ENCODE peak calls at places on chromosomes 5 and 9, in ten cellular contexts. P is AG04450, E is heart left ventricle, T is HepG2, M is GM12865, Z is hepatocyte, V is ovary, D is epithelial cell of esophagus, O is thoracic aorta, H is astrocyte of the spinal cord. J is an unnamed sample.

GRCh38 chr5:81140942-81141341 is 92.2 kb upstream of the CKMT2 start:
- DNase-seq in P (peak; percentile 32), E (no peak), T (no peak), M (no peak), Z (peak; percentile 11), V (peak; percentile 17), D (no peak), O (no peak), H (peak; percentile 81), J (peak; percentile 66)

GRCh38 chr9:70285981-70286616 is 27.3 kb downstream of the SMC5 start:
- DNase-seq in P (no peak), E (no peak), T (no peak), M (no peak), Z (no peak), V (no peak), D (no peak), O (no peak), H (no peak), J (no peak)

GRCh38 chr5:136525546-136525945 is 160.2 kb upstream of the TRPC7 start:
- DNase-seq in P (no peak), E (no peak), T (no peak), M (no peak), Z (no peak), V (no peak), D (no peak), O (no peak), H (no peak), J (no peak)

GRCh38 chr5:179342577-179342976 is 2.7 kb downstream of the ADAMTS2 start:
- DNase-seq in P (no peak), E (no peak), T (no peak), M (no peak), Z (no peak), V (no peak), D (no peak), O (no peak), H (no peak), J (peak; percentile 60)

GRCh38 chr9:130069048-130069447 is 15.3 kb downstream of the GPR107 start:
- DNase-seq in P (no peak), E (no peak), T (no peak), M (no peak), Z (no peak), V (no peak), D (no peak), O (no peak), H (no peak), J (no peak)

GRCh38 chr9:138066049-138066448 is 188.5 kb downstream of the CACNA1B start:
- DNase-seq in P (no peak), E (peak; percentile 22), T (no peak), M (no peak), Z (no peak), V (peak; percentile 0), D (no peak), O (no peak), H (no peak), J (no peak)

GRCh38 chr5:140635291-140636257 is 2.6 kb upstream of the CD14 start:
- DNase-seq in P (no peak), E (no peak), T (peak; percentile 63), M (no peak), Z (no peak), V (no peak), D (no peak), O (no peak), H (no peak), J (no peak)

GRCh38 chr5:106454651-106455415 is 1215.9 kb downstream of the EFNA5 start:
- DNase-seq in P (no peak), E (no peak), T (peak; percentile 5), M (peak; percentile 47), Z (peak; percentile 40), V (no peak), D (peak; percentile 95), O (no peak), H (peak; percentile 54), J (peak; percentile 84)

GRCh38 chr5:133397986-133398645 is 214.2 kb downstream of the FSTL4 start:
- DNase-seq in P (no peak), E (no peak), T (no peak), M (no peak), Z (no peak), V (no peak), D (peak; percentile 42), O (no peak), H (no peak), J (no peak)

GRCh38 chr5:161851691-161852299 is 3.9 kb downstream of the GABRA1 start:
- DNase-seq in P (no peak), E (no peak), T (no peak), M (no peak), Z (peak; percentile 5), V (no peak), D (peak; percentile 6), O (no peak), H (peak; percentile 2), J (peak; percentile 5)

GRCh38 chr9:121483049-121483448 is 16.6 kb downstream of the GGTA1 start:
- DNase-seq in P (no peak), E (no peak), T (peak; percentile 67), M (no peak), Z (peak; percentile 25), V (no peak), D (no peak), O (no peak), H (no peak), J (peak; percentile 18)

GRCh38 chr9:90300901-90301688 is 341.5 kb downstream of the DIRAS2 start:
- DNase-seq in P (peak; percentile 70), E (peak; percentile 59), T (no peak), M (no peak), Z (peak; percentile 89), V (no peak), D (peak; percentile 97), O (no peak), H (peak; percentile 96), J (peak; percentile 95)

DNA sequence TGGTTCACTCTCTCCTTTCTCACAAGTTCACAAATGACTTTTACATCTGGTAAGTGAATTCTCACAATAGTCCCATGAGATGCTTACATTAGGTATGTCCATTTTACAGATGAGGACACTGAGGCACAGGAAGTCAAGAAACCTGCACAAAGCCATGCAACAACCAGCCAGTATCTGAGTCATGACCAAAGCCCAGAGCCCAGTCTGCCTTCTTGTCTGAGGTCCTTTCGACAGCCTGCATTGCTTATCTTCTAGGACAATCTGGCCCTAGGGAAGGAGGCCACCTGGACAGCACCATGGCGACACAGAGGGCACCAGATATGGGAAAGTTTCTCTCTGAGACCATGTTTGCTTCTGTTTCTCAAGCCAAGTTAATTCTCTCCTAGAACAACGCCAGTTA is 197.1 kb downstream of the NSG2 start:
- DNase-seq in P (no peak), E (no peak), T (no peak), M (peak; percentile 9), Z (no peak), V (no peak), D (no peak), O (no peak), H (no peak), J (no peak)
- TF ChIP-seq CTCF in P (no peak), E (no peak), T (no peak), M (no peak), Z (no peak), V (no peak), D (no peak), O (no peak), H (no peak), J (no peak)

DNA sequence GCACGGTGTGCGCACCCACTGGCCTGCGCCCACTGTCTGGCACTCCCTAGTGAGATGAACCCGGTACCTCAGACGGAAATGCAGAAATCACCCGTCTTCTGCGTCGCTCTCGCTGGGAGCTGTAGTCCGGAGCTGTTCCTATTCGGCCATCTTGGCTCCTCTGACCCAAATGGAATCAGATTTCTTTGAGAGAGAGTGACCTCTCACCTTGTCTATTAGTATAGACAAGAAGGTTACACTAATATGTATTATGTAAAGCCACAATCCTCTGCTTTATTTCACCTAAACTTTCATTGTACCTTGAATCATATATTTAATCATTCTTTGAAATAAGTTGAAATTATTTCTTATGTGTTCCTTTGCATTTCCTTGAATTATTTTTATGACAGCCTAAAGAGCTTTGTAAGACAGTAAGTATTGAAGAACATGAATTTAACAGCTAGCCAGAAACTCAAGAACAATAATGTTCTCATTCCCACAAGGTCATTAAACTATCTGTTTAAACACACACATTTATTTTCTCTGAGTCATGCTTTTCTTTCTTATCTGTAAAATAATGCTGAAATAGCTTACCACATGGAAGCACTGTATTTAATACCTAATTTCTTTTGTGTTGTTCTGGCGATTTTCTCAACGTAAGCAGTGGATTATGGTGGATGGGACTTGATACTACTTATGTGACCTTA is 91.8 kb upstream of the DMRTA1 start:
- DNase-seq in P (no peak), E (no peak), T (no peak), M (no peak), Z (no peak), V (no peak), D (no peak), O (no peak), H (peak; percentile 32), J (peak; percentile 42)
- H3K4me3 ChIP-seq in P (no peak overlapping the region), E (no peak overlapping the region), T (no peak overlapping the region), M (no peak overlapping the region), Z (no peak overlapping the region), V (no peak overlapping the region), D (no peak overlapping the region), O (no peak overlapping the region), H (no peak overlapping the region), J (no peak overlapping the region)

DNA sequence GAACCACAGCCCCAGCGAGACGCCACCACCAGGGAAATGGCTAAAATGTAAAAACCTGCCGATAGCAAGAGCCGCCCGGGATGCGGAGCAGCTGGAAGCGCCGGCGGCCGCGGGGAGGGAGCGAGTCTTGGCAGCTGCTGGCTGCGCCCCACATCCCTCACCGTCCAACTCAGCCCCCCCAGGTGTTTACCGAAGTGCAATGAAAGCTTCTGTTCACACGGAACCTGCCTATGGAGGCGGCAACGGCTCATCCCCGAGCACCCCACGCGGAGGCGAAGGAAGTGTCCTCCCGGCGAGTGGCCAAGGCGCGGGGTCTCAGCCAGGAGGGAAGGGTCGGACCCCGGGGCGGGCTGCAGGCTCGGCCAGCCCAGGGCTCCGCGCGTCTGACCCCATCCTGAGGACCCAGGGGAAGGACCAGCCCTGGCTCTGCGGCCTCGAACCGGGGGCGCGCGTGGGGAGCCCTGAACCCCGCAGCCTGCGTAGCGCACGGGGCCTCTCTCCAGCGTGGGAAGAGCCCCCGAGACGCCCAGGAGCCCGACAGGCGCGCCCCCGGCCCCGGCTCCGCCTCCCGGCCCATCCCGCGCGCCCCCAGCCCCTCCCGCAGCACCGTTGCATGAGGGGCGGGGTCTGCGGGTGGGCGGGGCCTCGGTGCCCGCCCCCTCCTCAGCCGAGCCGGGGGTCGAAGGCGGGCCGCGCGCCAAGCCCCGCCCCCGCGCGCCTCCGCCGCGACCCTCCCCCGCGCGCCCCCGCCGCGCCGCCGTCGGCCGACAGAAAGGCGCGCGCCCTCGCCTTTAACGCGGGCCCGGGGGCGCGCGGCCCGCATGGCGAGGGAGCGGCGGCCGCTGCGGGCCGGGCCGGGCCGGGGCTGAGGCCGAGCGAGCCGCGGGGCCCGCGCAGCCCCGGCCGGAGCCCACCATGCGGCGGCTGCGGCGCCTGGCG is at the start of gene DIPK1B:
- DNase-seq in P (no peak), E (no peak), T (no peak), M (no peak), Z (peak; percentile 75), V (no peak), D (no peak), O (no peak), H (no peak), J (no peak)
- TF ChIP-seq CTCF in P (no peak), E (no peak), T (no peak), M (no peak), Z (no peak), V (no peak), D (no peak), O (no peak), H (no peak), J (no peak)

DNA sequence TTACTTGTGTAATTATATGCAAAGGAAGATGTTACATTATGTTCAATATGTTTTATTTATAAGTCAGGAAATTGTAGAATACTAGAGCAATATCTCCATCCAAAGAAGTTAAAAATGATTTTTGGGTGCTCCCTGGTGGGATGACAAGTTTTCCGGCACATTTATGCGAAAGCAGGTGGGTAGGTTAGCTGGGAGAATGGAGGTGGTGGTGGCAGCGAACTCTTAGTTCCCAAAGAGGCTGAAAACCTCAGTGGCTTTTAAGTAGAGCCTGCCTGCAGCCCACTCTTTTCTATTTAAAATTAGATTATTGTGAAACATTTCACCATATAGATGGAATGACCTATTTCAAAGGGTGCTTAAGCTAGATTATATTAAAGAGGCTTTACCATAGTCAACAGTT is 51.8 kb downstream of the ANKRD33B start:
- DNase-seq in P (no peak), E (no peak), T (no peak), M (no peak), Z (no peak), V (no peak), D (no peak), O (no peak), H (no peak), J (no peak)
- H3K4me3 ChIP-seq in P (no peak overlapping the region), E (no peak overlapping the region), T (no peak overlapping the region), M (no peak overlapping the region), Z (no peak overlapping the region), V (no peak overlapping the region), D (no peak overlapping the region), O (no peak overlapping the region), H (no peak overlapping the region), J (no peak overlapping the region)

J was measured in choroid plexus epithelial cell.